ENCODE peak calls at places on chromosomes 2 and 18, in six cellular contexts. One of them, this sample, is unnamed. For H3K4me1, the result is how much of the 10 kb centered on the place peaks cover.

GRCh38 chr2:217711236-217711635 is 291.6 kb downstream of the TNS1 start:
- DNase-seq in CD8-positive, alpha-beta T cell: no peak
- DNase-seq in psoas muscle: no peak
- DNase-seq in aorta: no peak
- DNase-seq in right cardiac atrium: no peak
- DNase-seq in heart left ventricle: no peak
- DNase-seq in this sample: peak

GRCh38 chr18:57527479-57528237 is 58.8 kb downstream of the FECH start:
- DNase-seq in CD8-positive, alpha-beta T cell: no peak
- DNase-seq in psoas muscle: no peak
- DNase-seq in aorta: no peak
- DNase-seq in heart left ventricle: no peak
- DNase-seq in right cardiac atrium: no peak
- DNase-seq in this sample: no peak

GRCh38 chr2:240247868-240248820 is 107.7 kb upstream of the OTOS start:
- DNase-seq in aorta: no peak
- DNase-seq in CD8-positive, alpha-beta T cell: no peak
- DNase-seq in psoas muscle: no peak
- DNase-seq in right cardiac atrium: peak
- DNase-seq in heart left ventricle: no peak
- DNase-seq in this sample: peak

GRCh38 chr2:105410554-105410953 is 11.7 kb upstream of the FHL2 start:
- DNase-seq in right cardiac atrium: no peak
- DNase-seq in psoas muscle: no peak
- DNase-seq in heart left ventricle: no peak
- DNase-seq in aorta: no peak
- DNase-seq in CD8-positive, alpha-beta T cell: no peak
- DNase-seq in this sample: no peak

GRCh38 chr2:132424526-132425121 is 8.0 kb downstream of the GPR39 start:
- DNase-seq in heart left ventricle: no peak
- DNase-seq in right cardiac atrium: peak
- DNase-seq in CD8-positive, alpha-beta T cell: no peak
- DNase-seq in psoas muscle: no peak
- DNase-seq in aorta: no peak
- DNase-seq in this sample: no peak

GRCh38 chr2:124112255-124112654 is 87.2 kb downstream of the CNTNAP5 start:
- DNase-seq in CD8-positive, alpha-beta T cell: no peak
- DNase-seq in right cardiac atrium: no peak
- DNase-seq in aorta: no peak
- DNase-seq in heart left ventricle: no peak
- DNase-seq in psoas muscle: no peak
- DNase-seq in this sample: no peak

GRCh38 chr2:45178359-45178758 is 169.1 kb upstream of the SIX2 start:
- DNase-seq in aorta: no peak
- DNase-seq in CD8-positive, alpha-beta T cell: no peak
- DNase-seq in psoas muscle: no peak
- DNase-seq in heart left ventricle: no peak
- DNase-seq in right cardiac atrium: no peak
- DNase-seq in this sample: no peak

GRCh38 chr18:11246466-11246865 is 97.1 kb upstream of the PIEZO2 start:
- DNase-seq in psoas muscle: no peak
- DNase-seq in aorta: no peak
- DNase-seq in heart left ventricle: no peak
- DNase-seq in right cardiac atrium: no peak
- DNase-seq in CD8-positive, alpha-beta T cell: no peak
- DNase-seq in this sample: no peak

GRCh38 chr18:48409591-48410094 is 460 bp upstream of the ZBTB7C start:
- DNase-seq in heart left ventricle: peak
- DNase-seq in aorta: peak
- DNase-seq in CD8-positive, alpha-beta T cell: no peak
- DNase-seq in psoas muscle: peak
- DNase-seq in right cardiac atrium: peak
- DNase-seq in this sample: peak

GRCh38 chr18:26460449-26461091 is 87.8 kb downstream of the KCTD1 start:
- DNase-seq in CD8-positive, alpha-beta T cell: no peak
- DNase-seq in psoas muscle: no peak
- DNase-seq in right cardiac atrium: peak
- DNase-seq in aorta: no peak
- DNase-seq in heart left ventricle: peak
- DNase-seq in this sample: no peak

GRCh38 chr2:57204364-57204763 is 842.2 kb upstream of the VRK2 start:
- DNase-seq in right cardiac atrium: no peak
- DNase-seq in heart left ventricle: no peak
- DNase-seq in aorta: no peak
- DNase-seq in CD8-positive, alpha-beta T cell: no peak
- DNase-seq in psoas muscle: no peak
- DNase-seq in this sample: no peak

GRCh38 chr2:149562304-149562703 is 25.3 kb downstream of the MMADHC start:
- DNase-seq in right cardiac atrium: no peak
- DNase-seq in psoas muscle: no peak
- DNase-seq in CD8-positive, alpha-beta T cell: no peak
- DNase-seq in heart left ventricle: no peak
- DNase-seq in aorta: no peak
- DNase-seq in this sample: no peak

GRCh38 chr2:95281786-95282185 is 7.5 kb downstream of the PROM2 start:
- DNase-seq in aorta: no peak
- DNase-seq in psoas muscle: no peak
- DNase-seq in heart left ventricle: no peak
- DNase-seq in right cardiac atrium: no peak
- DNase-seq in CD8-positive, alpha-beta T cell: no peak
- DNase-seq in this sample: no peak

GRCh38 chr2:127526142-127526939 is at the start of gene IWS1:
- DNase-seq in right cardiac atrium: peak
- DNase-seq in psoas muscle: peak
- DNase-seq in aorta: peak
- DNase-seq in CD8-positive, alpha-beta T cell: peak
- DNase-seq in heart left ventricle: peak
- DNase-seq in this sample: peak

GRCh38 chr2:203418271-203418670 is 90.1 kb downstream of the ABI2 start:
- DNase-seq in aorta: no peak
- DNase-seq in CD8-positive, alpha-beta T cell: no peak
- DNase-seq in heart left ventricle: no peak
- DNase-seq in psoas muscle: no peak
- DNase-seq in right cardiac atrium: no peak
- DNase-seq in this sample: no peak

GRCh38 chr2:71826299-71826698 is 321.4 kb downstream of the CYP26B1 start:
- DNase-seq in heart left ventricle: no peak
- DNase-seq in psoas muscle: no peak
- DNase-seq in CD8-positive, alpha-beta T cell: no peak
- DNase-seq in right cardiac atrium: no peak
- DNase-seq in aorta: no peak
- DNase-seq in this sample: no peak

GRCh38 chr2:210955591-210955990 is 399.2 kb downstream of the CPS1 start:
- DNase-seq in psoas muscle: no peak
- DNase-seq in right cardiac atrium: no peak
- DNase-seq in aorta: no peak
- DNase-seq in CD8-positive, alpha-beta T cell: no peak
- DNase-seq in heart left ventricle: no peak
- DNase-seq in this sample: no peak

GRCh38 chr2:202609381-202610145 is 25.2 kb upstream of the FAM117B start:
- DNase-seq in psoas muscle: no peak
- DNase-seq in right cardiac atrium: no peak
- DNase-seq in aorta: no peak
- DNase-seq in heart left ventricle: no peak
- DNase-seq in CD8-positive, alpha-beta T cell: no peak
- DNase-seq in this sample: no peak

GRCh38 chr2:33535409-33535808 is 59.0 kb downstream of the RASGRP3 start:
- DNase-seq in psoas muscle: peak
- DNase-seq in right cardiac atrium: peak
- DNase-seq in CD8-positive, alpha-beta T cell: no peak
- DNase-seq in heart left ventricle: peak
- DNase-seq in aorta: no peak
- DNase-seq in this sample: no peak

GRCh38 chr2:119119076-119119710 is 39.4 kb downstream of the C1QL2 start:
- DNase-seq in psoas muscle: no peak
- DNase-seq in CD8-positive, alpha-beta T cell: no peak
- DNase-seq in right cardiac atrium: no peak
- DNase-seq in heart left ventricle: no peak
- DNase-seq in aorta: no peak
- DNase-seq in this sample: no peak

GRCh38 chr18:54222922-54223567 is 1.4 kb downstream of the MBD2 start:
- DNase-seq in right cardiac atrium: no peak
- DNase-seq in CD8-positive, alpha-beta T cell: peak
- DNase-seq in heart left ventricle: no peak
- DNase-seq in psoas muscle: no peak
- DNase-seq in aorta: no peak
- DNase-seq in this sample: no peak

GRCh38 chr18:54217624-54218023 is 6.8 kb downstream of the MBD2 start:
- DNase-seq in aorta: no peak
- DNase-seq in right cardiac atrium: no peak
- DNase-seq in CD8-positive, alpha-beta T cell: no peak
- DNase-seq in psoas muscle: no peak
- DNase-seq in heart left ventricle: no peak
- DNase-seq in this sample: no peak

GRCh38 chr18:54215069-54215468 is 9.4 kb downstream of the MBD2 start:
- DNase-seq in aorta: no peak
- DNase-seq in heart left ventricle: no peak
- DNase-seq in right cardiac atrium: no peak
- DNase-seq in psoas muscle: no peak
- DNase-seq in CD8-positive, alpha-beta T cell: no peak
- DNase-seq in this sample: no peak

GRCh38 chr18:54220406-54220805 is 4.1 kb downstream of the MBD2 start:
- DNase-seq in heart left ventricle: no peak
- DNase-seq in right cardiac atrium: no peak
- DNase-seq in CD8-positive, alpha-beta T cell: no peak
- DNase-seq in aorta: no peak
- DNase-seq in psoas muscle: no peak
- DNase-seq in this sample: no peak

GRCh38 chr18:54218299-54218698 is 6.2 kb downstream of the MBD2 start:
- DNase-seq in aorta: no peak
- DNase-seq in heart left ventricle: no peak
- DNase-seq in psoas muscle: no peak
- DNase-seq in CD8-positive, alpha-beta T cell: no peak
- DNase-seq in right cardiac atrium: no peak
- DNase-seq in this sample: no peak
- H3K27ac ChIP-seq in aorta: no peak
- H3K27ac ChIP-seq in heart left ventricle: no peak
- H3K27ac ChIP-seq in psoas muscle: no peak
- H3K27ac ChIP-seq in CD8-positive, alpha-beta T cell: no peak
- H3K27ac ChIP-seq in right cardiac atrium: no peak
- H3K27ac ChIP-seq in this sample: no peak

GRCh38 chr18:62744076-62744705 is 28.9 kb downstream of the PHLPP1 start:
- DNase-seq in CD8-positive, alpha-beta T cell: no peak
- DNase-seq in right cardiac atrium: no peak
- DNase-seq in heart left ventricle: no peak
- DNase-seq in psoas muscle: no peak
- DNase-seq in aorta: no peak
- DNase-seq in this sample: no peak

GRCh38 chr18:62741584-62741983 is 26.2 kb downstream of the PHLPP1 start:
- DNase-seq in right cardiac atrium: no peak
- DNase-seq in heart left ventricle: no peak
- DNase-seq in aorta: no peak
- DNase-seq in CD8-positive, alpha-beta T cell: no peak
- DNase-seq in psoas muscle: no peak
- DNase-seq in this sample: no peak

GRCh38 chr18:62741118-62741566 is 25.8 kb downstream of the PHLPP1 start:
- DNase-seq in heart left ventricle: no peak
- DNase-seq in aorta: no peak
- DNase-seq in CD8-positive, alpha-beta T cell: no peak
- DNase-seq in right cardiac atrium: no peak
- DNase-seq in psoas muscle: no peak
- DNase-seq in this sample: no peak

GRCh38 chr18:62749389-62749788 is 34.0 kb downstream of the PHLPP1 start:
- DNase-seq in aorta: no peak
- DNase-seq in heart left ventricle: no peak
- DNase-seq in psoas muscle: no peak
- DNase-seq in right cardiac atrium: no peak
- DNase-seq in CD8-positive, alpha-beta T cell: no peak
- DNase-seq in this sample: no peak

GRCh38 chr18:62745089-62745751 is 29.9 kb downstream of the PHLPP1 start:
- DNase-seq in psoas muscle: no peak
- DNase-seq in CD8-positive, alpha-beta T cell: no peak
- DNase-seq in heart left ventricle: no peak
- DNase-seq in right cardiac atrium: no peak
- DNase-seq in aorta: no peak
- DNase-seq in this sample: no peak
- H3K4me1 ChIP-seq in psoas muscle: under half
- H3K4me1 ChIP-seq in CD8-positive, alpha-beta T cell: under half
- H3K4me1 ChIP-seq in heart left ventricle: under half
- H3K4me1 ChIP-seq in right cardiac atrium: under half
- H3K4me1 ChIP-seq in aorta: under half
- H3K4me1 ChIP-seq in this sample: under half

GRCh38 chr18:31482051-31482450 is 15.9 kb upstream of the DSG2 start:
- DNase-seq in heart left ventricle: no peak
- DNase-seq in CD8-positive, alpha-beta T cell: no peak
- DNase-seq in psoas muscle: no peak
- DNase-seq in aorta: no peak
- DNase-seq in right cardiac atrium: no peak
- DNase-seq in this sample: no peak

GRCh38 chr18:31487251-31488015 is 10.5 kb upstream of the DSG2 start:
- DNase-seq in aorta: no peak
- DNase-seq in right cardiac atrium: no peak
- DNase-seq in psoas muscle: no peak
- DNase-seq in heart left ventricle: no peak
- DNase-seq in CD8-positive, alpha-beta T cell: no peak
- DNase-seq in this sample: no peak

GRCh38 chr18:31486165-31486564 is 11.8 kb upstream of the DSG2 start:
- DNase-seq in CD8-positive, alpha-beta T cell: no peak
- DNase-seq in heart left ventricle: no peak
- DNase-seq in right cardiac atrium: no peak
- DNase-seq in aorta: no peak
- DNase-seq in psoas muscle: no peak
- DNase-seq in this sample: no peak

GRCh38 chr18:31489311-31489710 is 8.7 kb upstream of the DSG2 start:
- DNase-seq in right cardiac atrium: no peak
- DNase-seq in aorta: no peak
- DNase-seq in heart left ventricle: no peak
- DNase-seq in CD8-positive, alpha-beta T cell: no peak
- DNase-seq in psoas muscle: no peak
- DNase-seq in this sample: no peak

GRCh38 chr18:31484461-31484860 is 13.5 kb upstream of the DSG2 start:
- DNase-seq in CD8-positive, alpha-beta T cell: no peak
- DNase-seq in psoas muscle: no peak
- DNase-seq in aorta: no peak
- DNase-seq in heart left ventricle: no peak
- DNase-seq in right cardiac atrium: no peak
- DNase-seq in this sample: no peak
- H3K27ac ChIP-seq in CD8-positive, alpha-beta T cell: no peak
- H3K27ac ChIP-seq in psoas muscle: no peak
- H3K27ac ChIP-seq in aorta: no peak
- H3K27ac ChIP-seq in heart left ventricle: no peak
- H3K27ac ChIP-seq in right cardiac atrium: no peak
- H3K27ac ChIP-seq in this sample: no peak

DNA sequence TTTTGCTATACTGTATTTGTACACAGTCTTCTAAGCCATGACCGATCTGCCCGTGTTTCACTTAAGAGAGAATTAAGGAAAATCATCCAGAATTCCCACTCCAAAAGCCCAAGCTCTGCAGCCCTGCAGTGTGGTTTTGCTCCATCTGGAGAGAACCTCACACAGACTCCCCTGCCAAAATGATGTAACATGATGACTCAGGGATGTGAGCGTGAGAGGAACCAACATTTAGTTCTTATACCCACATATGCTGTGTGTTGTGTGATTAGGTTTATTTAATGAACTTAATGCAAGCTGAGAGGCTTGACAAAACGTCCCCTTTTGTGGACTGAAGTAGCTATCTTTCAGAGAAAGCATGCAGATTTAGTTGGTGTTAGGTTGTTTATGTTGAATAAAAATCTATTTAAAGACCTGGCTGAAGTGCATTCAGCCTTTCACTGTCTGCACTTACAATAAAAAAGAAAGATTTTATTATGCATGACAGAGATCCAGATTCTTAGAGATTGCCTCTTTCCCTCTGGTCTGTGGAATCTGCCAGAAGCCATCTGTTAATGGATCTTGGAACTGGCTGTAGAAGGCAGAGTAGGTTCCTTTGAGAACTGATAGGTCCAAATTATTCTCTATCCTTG is 6.3 kb downstream of the RAB12 start:
- DNase-seq in psoas muscle: no peak
- DNase-seq in right cardiac atrium: peak
- DNase-seq in aorta: peak
- DNase-seq in CD8-positive, alpha-beta T cell: no peak
- DNase-seq in heart left ventricle: no peak
- DNase-seq in this sample: peak
- H3K4me1 ChIP-seq in psoas muscle: half or more
- H3K4me1 ChIP-seq in right cardiac atrium: under half
- H3K4me1 ChIP-seq in aorta: under half
- H3K4me1 ChIP-seq in CD8-positive, alpha-beta T cell: under half
- H3K4me1 ChIP-seq in heart left ventricle: under half
- H3K4me1 ChIP-seq in this sample: under half